ENCODE peak calls at places on chromosomes 1 and 21, in four cellular contexts. B is HL-60, L is GM12878, C is K562. M is an unnamed sample.

GRCh38 chr21:43834146-43834905 is 30.7 kb upstream of the AGPAT3 start:
- DNase-seq in B (no peak), L (no peak), C (no peak), M (no peak)

GRCh38 chr1:191695865-191696264 is 462.4 kb upstream of the RGS18 start:
- DNase-seq in B (no peak), L (peak; percentile 8), C (no peak), M (no peak)

GRCh38 chr1:60598055-60598910 is 484.1 kb upstream of the NFIA start:
- DNase-seq in B (no peak), L (no peak), C (no peak), M (no peak)

GRCh38 chr1:14852301-14852700 is 253.8 kb downstream of the KAZN start:
- DNase-seq in B (no peak), L (no peak), C (no peak), M (no peak)

GRCh38 chr1:193260925-193261324 is 74.5 kb upstream of the B3GALT2 start:
- DNase-seq in B (no peak), L (no peak), C (no peak), M (no peak)

GRCh38 chr1:68916227-68916853 is 419.5 kb upstream of the DEPDC1 start:
- DNase-seq in B (no peak), L (no peak), C (no peak), M (no peak)

GRCh38 chr1:6205849-6206845 is at the start of gene RNF207:
- DNase-seq in B (no peak), L (no peak), C (peak; percentile 85), M (peak; percentile 86)

GRCh38 chr1:13812456-13813397 is 112.7 kb downstream of the PRDM2 start:
- DNase-seq in B (no peak), L (no peak), C (no peak), M (no peak)

GRCh38 chr21:32007461-32007860 is 134.6 kb downstream of the HUNK start:
- DNase-seq in B (no peak), L (no peak), C (no peak), M (no peak)

GRCh38 chr21:46056450-46056903 is 41.4 kb upstream of the COL6A2 start:
- DNase-seq in B (no peak), L (no peak), C (no peak), M (no peak)

GRCh38 chr1:224637510-224637909 is 21.4 kb downstream of the CNIH3 start:
- DNase-seq in B (no peak), L (no peak), C (no peak), M (no peak)

DNA sequence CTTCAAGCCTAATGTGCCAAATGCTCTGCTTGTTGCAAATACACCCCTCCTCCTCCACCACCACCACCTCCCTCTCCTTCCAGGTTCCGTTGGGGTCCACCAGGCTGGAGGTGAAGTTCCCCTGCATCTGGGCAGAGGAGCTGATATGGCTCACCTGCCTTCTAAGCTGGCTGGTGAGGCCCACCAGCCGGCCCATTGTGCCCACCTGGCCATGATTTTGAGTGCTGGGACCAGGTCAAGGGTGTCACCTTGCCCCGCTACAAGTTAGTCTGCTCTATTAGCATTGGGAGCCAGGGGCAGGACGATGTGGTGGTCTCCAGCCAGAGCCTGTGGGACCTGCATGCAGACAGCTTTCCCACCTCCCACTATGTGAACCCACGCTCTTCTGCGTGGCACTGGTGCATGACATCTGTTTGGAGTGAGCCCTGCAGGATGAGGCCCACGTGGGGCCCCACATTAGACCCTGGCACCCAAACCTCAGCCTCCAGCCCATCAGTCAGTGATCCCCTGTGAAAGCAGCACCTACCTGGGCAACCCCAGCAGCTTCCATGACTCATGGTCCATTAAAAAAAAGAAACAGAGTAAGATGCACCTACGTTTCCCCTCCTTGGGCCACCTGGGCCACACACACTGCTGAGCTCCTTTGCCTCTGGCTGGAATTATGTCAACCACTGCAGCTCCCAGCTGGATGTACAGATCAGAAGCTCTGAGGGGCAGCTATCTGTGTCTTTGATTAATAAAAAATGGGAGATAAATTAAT is 15.6 kb upstream of the CDCP2 start:
- DNase-seq in B (no peak), L (no peak), C (no peak), M (no peak)
- TF ChIP-seq SPI1 in B (no peak), L (no peak), C (no peak), M (no peak)

GRCh38 chr1:41319803-41320711 is 41.2 kb upstream of the FOXO6 start:
- DNase-seq in B (no peak), L (no peak), C (no peak), M (no peak)
- TF ChIP-seq SPI1 in B (no peak), L (no peak), C (no peak), M (no peak)

DNA sequence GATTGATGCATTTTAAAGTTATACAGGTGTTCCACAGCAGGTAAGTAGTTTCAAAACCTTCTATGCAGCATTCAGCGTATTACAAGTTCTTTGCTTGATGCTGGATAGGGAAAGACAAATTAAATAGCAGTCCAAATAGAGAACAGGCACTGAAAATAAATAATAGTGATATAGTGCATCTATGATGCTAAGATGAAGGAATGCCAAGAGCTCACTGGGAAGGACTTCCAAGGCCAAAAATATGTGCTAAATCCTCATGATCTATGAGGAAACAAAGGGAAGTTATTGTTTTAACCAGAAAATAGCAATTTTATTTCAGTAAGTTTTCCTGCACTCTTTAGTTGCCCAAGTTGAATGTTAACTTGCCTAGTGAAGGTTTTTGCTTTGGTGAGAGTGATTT is 127.8 kb upstream of the GREM2 start:
- DNase-seq in B (no peak), L (no peak), C (no peak), M (no peak)
- TF ChIP-seq SPI1 in B (no peak), L (no peak), C (no peak), M (no peak)

GRCh38 chr1:9451086-9451485 is 88.2 kb upstream of the SLC25A33 start:
- DNase-seq in B (no peak), L (no peak), C (no peak), M (no peak)
- TF ChIP-seq SPI1 in B (no peak), L (no peak), C (no peak), M (no peak)

DNA sequence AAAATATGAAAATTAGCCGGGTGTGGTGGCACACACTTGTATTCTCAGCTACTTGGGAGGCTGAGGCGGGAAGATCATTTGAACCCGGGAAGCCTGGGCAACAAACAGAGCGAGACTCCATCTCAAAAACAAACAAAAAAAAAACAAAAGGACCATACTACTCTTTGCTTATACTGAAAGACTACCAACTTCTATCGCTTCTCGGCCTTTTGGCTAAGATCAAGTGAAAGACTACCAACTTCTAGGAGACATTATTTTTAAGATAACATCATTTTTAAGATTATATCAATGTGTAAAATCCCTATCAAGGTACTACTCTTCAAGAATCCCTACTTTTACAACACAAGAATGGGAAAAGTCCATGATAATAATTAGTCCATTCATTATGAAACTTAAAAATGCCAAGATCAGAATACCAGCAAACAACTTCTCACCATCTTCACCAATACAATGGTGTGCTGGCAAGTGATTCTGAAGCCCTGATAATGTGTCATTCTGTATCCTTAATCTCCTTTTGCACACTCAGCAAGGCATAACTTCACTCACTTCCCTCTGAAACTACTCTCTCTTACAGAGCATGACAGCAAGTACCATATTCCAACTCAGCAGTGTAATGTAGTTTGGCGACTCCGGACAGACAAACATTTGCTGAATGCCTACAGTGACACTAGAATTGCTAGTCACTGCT is 1.7 kb downstream of the PTP4A2 start:
- DNase-seq in B (no peak), L (no peak), C (peak; percentile 57), M (no peak)
- TF ChIP-seq SPI1 in B (peak; percentile 9), L (peak; percentile 75), C (peak; percentile 14), M (peak; percentile 81)

GRCh38 chr1:200590001-200590400 is 30.6 kb downstream of the KIF14 start:
- DNase-seq in B (no peak), L (no peak), C (no peak), M (no peak)

DNA sequence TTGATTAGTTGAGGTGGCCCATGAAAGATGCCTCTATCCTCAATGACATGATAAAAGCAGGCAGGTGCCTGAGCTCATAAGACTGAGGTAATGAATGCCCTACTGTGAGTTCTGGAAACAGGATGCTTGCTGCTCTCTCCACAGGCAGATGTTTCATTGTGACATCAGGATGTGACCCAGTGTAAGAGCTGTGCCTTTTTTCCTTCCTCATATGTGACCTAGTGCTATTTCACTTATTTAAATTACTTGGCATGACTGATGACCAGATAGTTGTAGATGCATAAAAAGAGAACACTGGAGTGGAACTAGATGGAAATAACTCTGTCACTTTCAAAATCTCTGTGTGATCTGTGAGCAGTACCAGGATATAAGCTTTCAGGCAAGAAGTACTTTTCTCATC is 31.9 kb downstream of the KIF14 start:
- DNase-seq in B (peak; percentile 6), L (no peak), C (no peak), M (no peak)
- TF ChIP-seq SPI1 in B (no peak), L (no peak), C (no peak), M (no peak)

GRCh38 chr1:3026581-3027511 is 5.6 kb downstream of the ACTRT2 start:
- DNase-seq in B (no peak), L (no peak), C (no peak), M (no peak)

GRCh38 chr1:3029481-3029961 is 8.3 kb downstream of the ACTRT2 start:
- DNase-seq in B (no peak), L (no peak), C (no peak), M (no peak)

GRCh38 chr1:3029991-3030662 is 8.9 kb downstream of the ACTRT2 start:
- DNase-seq in B (no peak), L (no peak), C (no peak), M (no peak)

GRCh38 chr1:3027611-3028371 is 6.5 kb downstream of the ACTRT2 start:
- DNase-seq in B (no peak), L (no peak), C (no peak), M (no peak)

DNA sequence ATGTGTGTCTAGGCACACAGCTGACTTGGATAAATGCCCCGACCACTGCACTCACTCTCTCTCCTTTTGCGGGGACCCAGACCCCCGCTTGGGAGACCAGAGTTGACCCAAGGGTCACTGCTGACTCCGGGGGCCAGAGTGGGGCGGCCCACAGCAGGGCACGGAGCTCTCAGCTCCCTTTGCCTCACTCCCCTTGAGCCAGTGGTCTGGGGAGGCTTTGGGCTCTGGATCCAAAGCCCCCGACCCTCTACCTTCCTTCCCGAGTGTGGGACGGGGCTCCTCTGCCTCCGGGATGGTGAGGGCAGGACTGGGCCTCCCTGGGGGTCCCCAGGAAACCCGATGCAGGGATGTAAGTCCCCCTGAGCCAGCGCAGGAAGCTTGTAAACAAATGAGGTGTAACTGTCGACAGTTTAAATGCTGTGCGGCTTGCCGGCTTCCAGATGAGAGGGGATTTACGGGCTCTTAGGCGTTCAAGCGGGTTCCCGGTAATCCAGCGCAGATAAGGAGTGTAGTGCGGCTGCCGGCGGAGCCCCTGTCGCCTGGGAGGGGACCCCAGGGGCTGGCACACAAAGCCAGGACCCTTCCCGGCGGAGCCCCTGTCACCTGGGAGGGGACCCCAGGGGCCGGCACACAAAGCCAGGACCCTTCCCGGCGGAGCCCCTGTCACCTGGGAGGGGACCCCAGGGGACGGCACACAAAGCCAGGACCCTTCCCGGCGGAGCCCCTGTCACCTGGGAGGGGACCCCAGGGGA is 7.4 kb downstream of the ACTRT2 start:
- DNase-seq in B (no peak), L (no peak), C (no peak), M (no peak)
- TF ChIP-seq SPI1 in B (no peak), L (no peak), C (no peak), M (no peak)